ENCODE peak calls at places on chromosomes 4 and X, in seven cellular contexts. J is mucosa of gallbladder; I is activated gamma-delta T cell treated with anti-CD3 and anti-CD28 coated beads, Interleukin-2, amount 50 U/mL, for 16 hours; M is H4; A is PC-9; E is SW 1271; B is EL. V is an unnamed sample.

GRCh38 chr4:147596976-147597375 is 20.2 kb upstream of the TMEM184C start:
- DNase-seq in A (peak), E (no peak), I (no peak), B (peak), J (peak), M (peak), V (no peak)

GRCh38 chr4:7375427-7375826 is 59.3 kb downstream of the PSAPL1 start:
- DNase-seq in B (no peak), E (no peak), I (no peak), J (no peak), M (no peak), A (no peak), V (no peak)

GRCh38 chr4:108834787-108835384 is 72.0 kb upstream of the ETNPPL start:
- DNase-seq in I (no peak), A (no peak), B (peak), M (peak), E (no peak), J (no peak), V (no peak)

GRCh38 chr4:158122501-158122900 is 50.3 kb downstream of the GASK1B start:
- DNase-seq in E (no peak), M (no peak), I (no peak), J (no peak), A (no peak), B (peak), V (no peak)

GRCh38 chr4:4437798-4438470 is 51.0 kb downstream of the NSG1 start:
- DNase-seq in B (no peak), A (no peak), J (no peak), I (no peak), E (no peak), M (no peak), V (no peak)

GRCh38 chr4:120844528-120844921 is 78.0 kb downstream of the PRDM5 start:
- DNase-seq in I (no peak), B (no peak), J (no peak), E (no peak), M (no peak), A (no peak), V (no peak)

GRCh38 chr4:152673489-152673888 is 6.3 kb downstream of the TMEM154 start:
- DNase-seq in E (no peak), A (no peak), B (no peak), I (no peak), M (no peak), J (no peak), V (no peak)

GRCh38 chr4:22607382-22607781 is 85.4 kb upstream of the GBA3 start:
- DNase-seq in M (peak), I (peak), J (peak), A (no peak), B (peak), E (no peak), V (no peak)

GRCh38 chr4:2257361-2258001 is 4.4 kb downstream of the MXD4 start:
- DNase-seq in A (no peak), I (no peak), J (no peak), E (no peak), M (no peak), B (no peak), V (no peak)

GRCh38 chr4:1661695-1662094 is 22.4 kb downstream of the FAM53A start:
- DNase-seq in I (no peak), M (no peak), A (no peak), E (no peak), J (no peak), B (no peak), V (no peak)

GRCh38 chrX:150236304-150236703 is 126.8 kb upstream of the MAMLD1 start:
- DNase-seq in E (no peak), M (no peak), A (no peak), B (peak), J (no peak), I (no peak), V (no peak)

GRCh38 chr4:108425988-108426387 is 194.4 kb upstream of the RPL34 start:
- DNase-seq in A (no peak), E (no peak), B (peak), I (no peak), J (no peak), M (peak), V (no peak)

GRCh38 chr4:48196758-48197504 is 62.9 kb upstream of the TXK start:
- DNase-seq in E (no peak), J (no peak), I (no peak), M (no peak), B (no peak), A (no peak), V (no peak)

GRCh38 chr4:8297691-8298485 is 28.3 kb downstream of the HTRA3 start:
- DNase-seq in B (no peak), M (no peak), J (no peak), I (no peak), A (no peak), E (no peak), V (peak)

GRCh38 chr4:76055005-76055404 is 19.1 kb upstream of the CXCL11 start:
- DNase-seq in M (no peak), I (no peak), A (peak), B (no peak), E (no peak), J (no peak), V (no peak)

GRCh38 chr4:186701273-186701672 is 22.4 kb downstream of the FAT1 start:
- DNase-seq in J (no peak), B (no peak), A (no peak), M (no peak), I (no peak), E (no peak), V (no peak)

GRCh38 chrX:151680805-151681204 is 14.5 kb upstream of the PRRG3 start:
- DNase-seq in A (peak), J (peak), E (peak), M (peak), B (peak), I (peak), V (peak)

GRCh38 chr4:89685690-89686089 is 151.3 kb downstream of the SNCA start:
- DNase-seq in M (no peak), B (no peak), A (no peak), J (no peak), I (no peak), E (no peak), V (no peak)

GRCh38 chrX:30085571-30085970 is 129.8 kb upstream of the MAGEB2 start:
- DNase-seq in M (no peak), E (no peak), B (no peak), I (no peak), A (no peak), J (no peak), V (no peak)

GRCh38 chrX:13428055-13428786 is 108.4 kb upstream of the ATXN3L start:
- DNase-seq in A (peak), E (no peak), J (no peak), I (peak), B (peak), M (peak), V (no peak)

GRCh38 chr4:149645790-149646189 is 169.9 kb downstream of the IQCM start:
- DNase-seq in I (no peak), M (peak), J (no peak), E (no peak), B (no peak), A (no peak), V (no peak)

GRCh38 chrX:118513120-118513899 is 17.7 kb downstream of the DOCK11 start:
- DNase-seq in I (no peak), J (no peak), M (no peak), B (peak), A (no peak), E (no peak), V (no peak)

GRCh38 chr4:95296052-95296451 is 252.7 kb downstream of the UNC5C start:
- DNase-seq in J (no peak), I (no peak), A (no peak), E (no peak), B (no peak), M (no peak), V (no peak)

GRCh38 chrX:15797707-15798106 is 7.4 kb downstream of the ZRSR2 start:
- DNase-seq in J (no peak), I (no peak), M (no peak), B (no peak), A (no peak), E (no peak), V (no peak)

GRCh38 chr4:90099795-90100194 is 27.4 kb upstream of the CCSER1 start:
- DNase-seq in B (no peak), E (no peak), J (no peak), A (no peak), I (no peak), M (peak), V (peak)

GRCh38 chrX:97189668-97190067 is 306.0 kb downstream of the RPA4 start:
- DNase-seq in A (no peak), E (no peak), M (no peak), I (no peak), J (no peak), B (no peak), V (peak)

GRCh38 chrX:16711219-16712115 is 1.0 kb downstream of the CTPS2 start:
- DNase-seq in A (no peak), E (no peak), J (no peak), B (no peak), I (no peak), M (no peak), V (no peak)

GRCh38 chr4:47930971-47931804 is 16.8 kb upstream of the NFXL1 start:
- DNase-seq in I (no peak), M (no peak), A (no peak), E (no peak), J (peak), B (peak), V (no peak)

GRCh38 chr4:5212255-5213032 is 161.2 kb downstream of the STK32B start:
- DNase-seq in A (no peak), I (no peak), B (no peak), M (no peak), E (no peak), J (no peak), V (no peak)

GRCh38 chr4:119663160-119663788 is 34.7 kb upstream of the PDE5A start:
- DNase-seq in A (no peak), E (no peak), I (no peak), B (no peak), J (no peak), M (no peak), V (no peak)

GRCh38 chr4:167713756-167714155 is 378.6 kb upstream of the ANXA10 start:
- DNase-seq in A (no peak), B (peak), J (no peak), I (no peak), E (no peak), M (no peak), V (peak)

GRCh38 chr4:126753592-126753991 is 879.2 kb upstream of the INTU start:
- DNase-seq in J (no peak), I (no peak), E (no peak), A (no peak), M (no peak), B (no peak), V (no peak)

GRCh38 chrX:149272690-149273463 is 232.2 kb downstream of the IDS start:
- DNase-seq in B (no peak), E (no peak), J (no peak), I (no peak), M (no peak), A (no peak), V (no peak)

GRCh38 chr4:24003926-24004325 is 114.1 kb upstream of the PPARGC1A start:
- DNase-seq in A (no peak), B (no peak), J (no peak), M (no peak), I (no peak), E (no peak), V (no peak)

GRCh38 chrX:111164728-111165127 is 68.7 kb downstream of the PAK3 start:
- DNase-seq in J (no peak), B (peak), E (no peak), I (no peak), A (no peak), M (peak), V (peak)

GRCh38 chr4:52870225-52870624 is 8.1 kb downstream of the RASL11B start:
- DNase-seq in J (no peak), M (peak), A (no peak), I (no peak), E (no peak), B (no peak), V (no peak)

V was measured in trophoblast cell.